ENCODE peak calls at places on chromosomes 7 and 10, in four cellular contexts. P, M, I and Z are unnamed samples.

GRCh38 chr7:132076301-132077049 is 499.8 kb downstream of the PLXNA4 start:
- DNase-seq in M (no peak), P (no peak), I (no peak), Z (no peak)

GRCh38 chr7:81248420-81248819 is 329.6 kb upstream of the SEMA3C start:
- DNase-seq in M (no peak), P (peak; percentile 31), I (no peak), Z (no peak)

GRCh38 chr10:92848037-92848440 is 281 bp upstream of the EXOC6 start:
- DNase-seq in I (no peak), M (no peak), P (no peak), Z (no peak)

GRCh38 chr10:23040002-23040401 is 55.4 kb upstream of the MSRB2 start:
- DNase-seq in I (no peak), P (no peak), M (no peak), Z (no peak)

GRCh38 chr7:121605297-121605640 is 209.2 kb upstream of the FAM3C start:
- DNase-seq in I (no peak), P (no peak), M (peak; percentile 9), Z (no peak)

GRCh38 chr7:69457912-69458491 is 140.3 kb upstream of the AUTS2 start:
- DNase-seq in I (no peak), M (no peak), P (no peak), Z (no peak)

GRCh38 chr10:8159628-8160165 is 105.2 kb downstream of the GATA3 start:
- DNase-seq in I (no peak), M (no peak), P (no peak), Z (no peak)

GRCh38 chr7:46932656-46933424 is 649.1 kb downstream of the TNS3 start:
- DNase-seq in P (peak; percentile 11), I (no peak), M (no peak), Z (peak; percentile 77)

GRCh38 chr10:513393-513792 is 176.1 kb downstream of the DIP2C start:
- DNase-seq in P (no peak), I (no peak), M (no peak), Z (no peak)

DNA sequence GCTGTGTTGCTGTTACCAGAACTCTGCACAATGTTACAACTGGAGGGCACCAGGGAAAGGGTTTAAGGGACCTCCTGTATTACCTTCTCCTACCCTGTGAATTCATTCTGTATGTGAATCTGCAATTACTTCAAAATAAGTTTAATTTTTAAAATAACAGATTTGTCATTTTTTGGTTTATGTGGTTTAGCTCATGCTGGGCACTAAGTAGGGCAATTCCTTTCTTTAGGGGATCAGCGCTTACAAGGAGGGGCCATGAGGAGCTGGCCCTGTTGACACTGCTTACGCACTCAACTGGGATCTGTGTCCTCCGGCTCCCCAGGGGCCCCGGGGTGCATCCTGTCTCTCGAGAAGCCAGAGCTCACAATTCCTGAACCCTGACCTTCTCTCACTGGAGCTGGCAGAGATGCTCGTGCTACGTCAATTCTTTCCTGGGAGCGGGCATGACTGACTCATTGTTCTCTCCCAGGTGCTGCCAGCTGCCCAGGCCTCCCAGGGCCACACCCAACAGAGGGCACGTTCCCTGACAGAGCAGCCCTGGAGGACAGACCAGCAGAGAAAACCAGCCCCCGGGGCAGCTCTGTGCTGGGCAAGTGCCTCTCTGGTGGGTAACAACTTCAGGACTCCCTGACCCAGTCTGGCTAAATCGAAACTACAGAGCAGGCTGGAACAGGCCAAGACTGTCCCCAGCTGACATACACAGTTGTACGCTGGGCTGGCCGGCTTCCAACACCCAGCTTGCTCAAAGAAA is 36.8 kb downstream of the CTBP2 start:
- DNase-seq in M (no peak), I (no peak), P (peak; percentile 95), Z (no peak)
- TF ChIP-seq POLR2A in M (no peak), I (no peak), P (no peak), Z (no peak)

GRCh38 chr7:97016392-97017196 is 8.0 kb downstream of the DLX5 start:
- DNase-seq in M (peak; percentile 76), P (peak; percentile 19), I (peak; percentile 84), Z (no peak)
- H3K4me3 ChIP-seq in M (peak overlapping the region; percentile 83), P (peak overlapping the region; percentile 33), I (peak overlapping the region; percentile 34), Z (no peak overlapping the region)

GRCh38 chr10:35781643-35782035 is 139.5 kb upstream of the FZD8 start:
- DNase-seq in I (peak; percentile 58), P (peak; percentile 28), M (peak; percentile 30), Z (peak; percentile 11)

GRCh38 chr10:35780970-35781642 is 139.0 kb upstream of the FZD8 start:
- DNase-seq in I (no peak), M (no peak), P (no peak), Z (no peak)

GRCh38 chr10:35783305-35783838 is 141.3 kb upstream of the FZD8 start:
- DNase-seq in I (no peak), M (no peak), P (peak; percentile 35), Z (no peak)

GRCh38 chr10:35789996-35790395 is 147.9 kb upstream of the FZD8 start:
- DNase-seq in P (no peak), M (no peak), I (no peak), Z (no peak)

GRCh38 chr10:35784751-35785150 is 142.7 kb upstream of the FZD8 start:
- DNase-seq in M (no peak), P (no peak), I (no peak), Z (no peak)
- TF ChIP-seq MAX in M (no peak), P (no peak), I (no peak), Z (no peak)

GRCh38 chr10:113056468-113057021 is 106.5 kb downstream of the TCF7L2 start:
- DNase-seq in M (no peak), I (no peak), P (no peak), Z (no peak)
- TF ChIP-seq POLR2A in M (no peak), I (no peak), P (no peak), Z (no peak)

DNA sequence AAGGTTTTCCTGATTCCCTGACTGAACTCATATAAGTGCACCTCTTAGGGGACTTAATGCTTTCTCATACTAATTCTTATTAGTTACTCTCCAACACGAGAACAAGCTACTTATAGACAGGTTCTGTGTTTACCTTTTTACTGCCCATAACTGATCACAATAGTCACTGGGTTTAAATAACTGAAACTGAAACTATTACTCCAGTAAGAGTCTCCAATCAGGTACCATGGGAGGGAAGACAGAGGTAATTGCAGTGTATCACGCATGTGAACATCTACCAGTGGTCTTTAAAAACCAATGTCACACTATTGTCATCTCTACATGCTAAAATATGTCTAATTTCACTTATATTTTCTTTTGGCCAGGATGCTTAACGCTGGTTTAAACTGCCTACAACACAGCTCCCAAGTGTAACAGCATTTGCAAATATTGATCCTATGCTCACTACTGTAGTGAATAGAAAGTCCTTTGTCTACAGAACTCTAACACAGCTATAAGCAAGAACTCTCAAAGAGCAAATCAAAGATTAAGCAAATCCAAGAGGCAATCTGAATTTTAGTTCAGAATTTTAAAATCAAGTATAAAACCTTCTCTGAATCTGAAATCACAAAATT is 3.6 kb downstream of the GDI2 start:
- DNase-seq in I (no peak), M (peak; percentile 29), P (no peak), Z (no peak)
- H3K4me3 ChIP-seq in I (no peak overlapping the region), M (peak overlapping the region; percentile 97), P (no peak overlapping the region), Z (peak overlapping the region; percentile 96)

GRCh38 chr10:44390585-44391072 is 5.7 kb upstream of the CXCL12 start:
- DNase-seq in P (no peak), I (no peak), M (peak; percentile 32), Z (no peak)
- TF ChIP-seq MAX in P (no peak), I (no peak), M (no peak), Z (no peak)

DNA sequence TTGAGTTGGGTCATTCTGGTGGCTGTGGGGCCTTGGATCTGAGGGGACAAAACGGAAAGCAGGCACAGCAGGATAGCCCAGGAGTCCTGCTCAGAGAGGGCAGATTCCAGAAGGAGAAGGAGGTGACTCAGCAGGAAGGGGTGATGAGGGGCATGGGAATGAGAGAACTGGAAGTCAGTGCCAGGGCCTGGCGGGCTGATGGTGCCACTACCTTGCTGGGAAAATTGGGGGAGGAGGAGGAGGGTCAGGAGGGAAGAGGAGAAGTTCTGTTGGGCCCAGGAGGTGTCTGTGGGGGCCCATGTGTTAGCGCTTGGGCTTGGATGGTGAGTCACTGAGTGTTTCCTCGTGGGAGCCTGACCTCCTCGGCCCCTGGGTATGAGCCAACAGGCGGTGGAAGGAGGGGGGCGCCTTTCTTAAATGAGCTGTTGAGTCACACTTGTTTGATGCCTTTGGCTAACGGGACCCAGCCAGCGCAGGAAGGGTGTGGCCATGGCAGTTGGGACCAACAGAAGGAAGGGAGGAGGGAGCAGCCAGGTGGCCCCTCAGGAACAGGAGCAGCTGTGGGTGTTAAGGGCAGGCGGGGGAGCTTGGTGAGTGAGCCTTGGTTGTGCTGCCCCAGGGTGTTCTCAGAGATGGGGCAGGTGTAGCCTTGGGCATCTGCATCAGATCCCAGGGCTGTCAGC is 130.0 kb upstream of the BTBD16 start:
- DNase-seq in P (peak; percentile 98), I (no peak), M (peak; percentile 27), Z (peak; percentile 91)
- TF ChIP-seq POLR2A in P (no peak), I (no peak), M (no peak), Z (no peak)

GRCh38 chr7:106283501-106283830 is 1.3 kb downstream of the NAMPT start:
- DNase-seq in M (no peak), P (no peak), I (no peak), Z (no peak)
- H3K4me3 ChIP-seq in M (peak overlapping the region; percentile 83), P (peak overlapping the region; percentile 70), I (peak overlapping the region; percentile 91), Z (peak overlapping the region; percentile 69)

GRCh38 chr10:102167861-102168260 is 15.7 kb downstream of the NOLC1 start:
- DNase-seq in I (no peak), M (no peak), P (no peak), Z (no peak)
- TF ChIP-seq MAX in I (no peak), M (no peak), P (no peak), Z (no peak)